ENCODE peak calls at places on chromosomes 11 and 22, in eight cellular contexts. W, G, P, U, I, Z, C and E are unnamed samples.

GRCh38 chr11:32435511-32435946 is at the start of gene WT1:
- DNase-seq in W (peak), G (no peak), P (no peak), U (no peak), I (no peak), Z (no peak), C (peak), E (no peak)

GRCh38 chr11:119897576-119897975 is 168.6 kb upstream of the NECTIN1 start:
- DNase-seq in W (no peak), G (no peak), P (no peak), U (no peak), I (no peak), Z (no peak), C (no peak), E (no peak)

GRCh38 chr22:38873469-38874411 is 1.7 kb upstream of the CBX6 start:
- DNase-seq in W (no peak), G (no peak), P (no peak), U (no peak), I (no peak), Z (no peak), C (no peak), E (peak)

GRCh38 chr11:39541945-39542351 is 1917.5 kb downstream of the LRRC4C start:
- DNase-seq in W (no peak), G (no peak), P (no peak), U (no peak), I (no peak), Z (no peak), C (no peak), E (no peak)

GRCh38 chr11:114846040-114846791 is 167.9 kb downstream of the NXPE2 start:
- DNase-seq in W (peak), G (no peak), P (no peak), U (no peak), I (no peak), Z (no peak), C (no peak), E (no peak)

GRCh38 chr11:69300124-69301032 is 6.4 kb downstream of the MYEOV start:
- DNase-seq in W (peak), G (no peak), P (no peak), U (no peak), I (no peak), Z (peak), C (no peak), E (peak)

GRCh38 chr11:118530180-118530682 is 761 bp upstream of the TMEM25 start:
- DNase-seq in W (no peak), G (no peak), P (no peak), U (no peak), I (no peak), Z (peak), C (no peak), E (no peak)

GRCh38 chr11:129143335-129143734 is 48.8 kb downstream of the ARHGAP32 start:
- DNase-seq in W (peak), G (peak), P (peak), U (peak), I (no peak), Z (peak), C (no peak), E (no peak)

GRCh38 chr11:1730230-1730629 is 20.2 kb downstream of the IFITM10 start:
- DNase-seq in W (no peak), G (no peak), P (no peak), U (no peak), I (peak), Z (no peak), C (no peak), E (no peak)

GRCh38 chr22:45709004-45709739 is 37.5 kb downstream of the ATXN10 start:
- DNase-seq in W (peak), G (no peak), P (no peak), U (no peak), I (no peak), Z (peak), C (no peak), E (no peak)

GRCh38 chr11:86571273-86571948 is 101.0 kb downstream of the ME3 start:
- DNase-seq in W (peak), G (no peak), P (no peak), U (peak), I (no peak), Z (no peak), C (peak), E (no peak)
- TF ChIP-seq CTCF in W (peak), G (no peak), P (peak), U (peak), I (no peak), Z (peak), C (peak), E (peak)

GRCh38 chr11:73759520-73760065 is 1.3 kb downstream of the RAB6A start:
- DNase-seq in W (peak), G (no peak), P (no peak), U (no peak), I (no peak), Z (peak), C (no peak), E (no peak)
- TF ChIP-seq CTCF in W (no peak), G (peak), P (peak), U (no peak), I (no peak), Z (peak), C (peak), E (no peak)

GRCh38 chr22:35334010-35334409 is 34.3 kb downstream of the TOM1 start:
- DNase-seq in W (peak), G (no peak), P (no peak), U (no peak), I (no peak), Z (no peak), C (no peak), E (no peak)

GRCh38 chr22:35341090-35341874 is 39.6 kb upstream of the HMOX1 start:
- DNase-seq in W (no peak), G (no peak), P (no peak), U (no peak), I (no peak), Z (no peak), C (no peak), E (no peak)

GRCh38 chr22:35335468-35335867 is 35.8 kb downstream of the TOM1 start:
- DNase-seq in W (no peak), G (no peak), P (no peak), U (no peak), I (no peak), Z (no peak), C (no peak), E (no peak)

GRCh38 chr22:35335936-35336781 is 36.5 kb downstream of the TOM1 start:
- DNase-seq in W (no peak), G (no peak), P (no peak), U (no peak), I (no peak), Z (no peak), C (no peak), E (no peak)

DNA sequence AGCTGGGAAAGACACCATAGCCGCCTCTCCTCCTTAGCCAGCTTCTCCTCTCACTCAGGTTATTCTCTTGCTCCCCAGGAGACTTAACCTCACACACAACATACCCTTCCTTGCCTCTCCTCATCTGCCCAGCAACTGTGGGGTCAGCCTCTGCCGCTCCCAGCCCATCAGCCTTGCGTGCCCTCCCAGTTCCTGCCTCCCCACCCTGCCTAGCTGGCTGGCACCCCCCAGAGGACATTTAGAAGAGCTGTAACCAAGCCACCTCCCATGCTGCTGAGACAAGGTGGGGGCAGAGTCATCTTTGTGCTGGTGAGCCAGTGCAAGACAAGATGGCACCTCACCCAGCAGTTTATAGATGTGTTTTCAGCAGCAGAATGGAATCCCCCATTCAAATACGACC is 38.2 kb downstream of the TOM1 start:
- DNase-seq in W (peak), G (no peak), P (no peak), U (no peak), I (no peak), Z (no peak), C (no peak), E (no peak)
- TF ChIP-seq CTCF in W (peak), G (no peak), P (peak), U (peak), I (no peak), Z (no peak), C (no peak), E (peak)

DNA sequence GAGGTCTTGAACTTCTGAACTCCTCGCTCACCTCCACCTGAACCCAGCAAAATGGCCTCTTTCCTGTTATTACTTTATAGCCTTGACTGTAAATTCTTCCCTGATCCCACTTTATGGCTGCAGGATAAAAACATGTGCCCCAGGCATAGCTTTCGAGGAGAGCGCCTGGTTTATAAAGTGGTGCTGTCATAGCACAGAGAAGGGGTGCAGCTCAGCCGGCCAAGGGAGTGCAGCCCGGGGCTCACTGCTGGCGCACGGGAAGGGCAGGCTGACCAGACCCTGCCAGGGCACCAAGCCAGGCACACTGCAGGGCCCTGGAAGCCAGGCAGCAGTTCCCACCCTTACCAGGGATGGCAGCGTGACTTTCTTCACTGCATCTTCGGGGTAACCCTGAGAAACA is 50.9 kb downstream of the ISX start:
- DNase-seq in W (no peak), G (no peak), P (no peak), U (no peak), I (no peak), Z (no peak), C (no peak), E (no peak)
- TF ChIP-seq CTCF in W (peak), G (no peak), P (no peak), U (peak), I (no peak), Z (no peak), C (no peak), E (no peak)

GRCh38 chr11:16026849-16027248 is 329.5 kb downstream of the SOX6 start:
- DNase-seq in W (no peak), G (no peak), P (no peak), U (no peak), I (no peak), Z (no peak), C (no peak), E (no peak)

GRCh38 chr11:16034074-16034473 is 322.3 kb downstream of the SOX6 start:
- DNase-seq in W (peak), G (no peak), P (no peak), U (no peak), I (no peak), Z (no peak), C (no peak), E (no peak)

GRCh38 chr11:16028406-16028805 is 327.9 kb downstream of the SOX6 start:
- DNase-seq in W (no peak), G (no peak), P (no peak), U (no peak), I (no peak), Z (no peak), C (no peak), E (no peak)

GRCh38 chr11:16032974-16033373 is 323.4 kb downstream of the SOX6 start:
- DNase-seq in W (no peak), G (no peak), P (no peak), U (no peak), I (no peak), Z (no peak), C (no peak), E (no peak)

DNA sequence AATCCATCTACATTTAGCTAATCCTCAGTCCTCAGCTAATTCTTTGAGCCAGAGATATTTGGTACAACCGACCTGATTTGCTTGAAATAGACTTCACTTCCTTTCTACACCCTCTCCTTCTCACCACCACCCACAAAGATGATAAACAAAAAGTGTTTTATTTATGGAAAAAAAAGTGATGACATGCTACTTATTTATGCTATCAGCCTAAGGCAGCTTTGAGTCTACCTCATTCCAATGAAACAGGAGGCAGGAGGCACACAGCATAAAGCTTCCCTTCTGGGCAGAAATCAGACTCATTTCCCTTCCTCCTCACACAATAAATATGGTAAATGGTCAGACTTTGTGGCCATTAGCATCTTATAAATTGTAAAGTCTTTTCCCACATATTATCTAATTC is 325.7 kb downstream of the SOX6 start:
- DNase-seq in W (no peak), G (no peak), P (no peak), U (no peak), I (no peak), Z (no peak), C (no peak), E (no peak)
- TF ChIP-seq CTCF in W (no peak), G (no peak), P (no peak), U (no peak), I (no peak), Z (no peak), C (no peak), E (no peak)

DNA sequence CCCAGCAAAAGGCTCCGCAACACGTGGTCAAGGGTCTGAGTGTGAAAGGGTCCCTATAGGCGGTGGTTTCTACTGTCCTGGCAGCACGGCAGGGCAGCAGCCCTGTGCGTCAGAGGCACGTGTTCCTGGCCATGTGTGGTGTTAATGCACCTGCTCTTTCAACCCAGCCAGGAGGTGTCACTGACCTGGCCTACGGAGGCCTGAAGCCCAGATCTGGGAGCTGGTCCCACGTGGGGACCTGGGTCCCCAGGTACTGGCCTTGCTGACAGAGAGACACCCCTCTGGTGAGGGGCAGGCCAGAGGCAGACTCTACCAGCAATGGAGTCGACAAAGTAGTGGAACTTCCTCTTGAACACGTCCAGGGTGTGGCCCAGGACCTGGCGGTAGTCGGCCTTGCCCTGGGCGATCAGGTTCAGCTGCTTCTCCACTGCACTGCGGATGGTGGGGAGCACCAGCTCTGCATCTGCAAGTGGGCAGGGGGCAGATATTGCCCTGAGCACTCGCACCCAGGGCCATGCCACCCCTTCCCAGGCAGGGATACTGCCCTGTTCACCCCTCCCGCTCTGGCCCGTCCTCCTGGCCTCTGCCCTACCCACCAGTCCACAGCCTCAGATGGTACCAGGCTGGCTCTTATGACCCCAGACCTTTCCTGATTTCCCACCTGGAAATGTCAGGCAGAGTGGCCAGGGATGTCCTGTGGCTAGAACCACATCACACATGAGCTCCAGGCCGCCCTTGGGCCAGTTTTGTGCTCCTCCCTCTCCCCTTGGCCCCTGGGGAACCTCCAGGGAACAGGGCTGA is 6.8 kb upstream of the PPM1F start:
- DNase-seq in W (peak), G (no peak), P (no peak), U (no peak), I (no peak), Z (no peak), C (no peak), E (no peak)
- TF ChIP-seq CTCF in W (no peak), G (no peak), P (no peak), U (no peak), I (no peak), Z (no peak), C (no peak), E (no peak)

GRCh38 chr11:11155962-11156815 is 196.9 kb downstream of the CSNK2A3 start:
- DNase-seq in W (peak), G (no peak), P (no peak), U (peak), I (no peak), Z (no peak), C (peak), E (no peak)
- TF ChIP-seq CTCF in W (peak), G (peak), P (peak), U (peak), I (peak), Z (peak), C (peak), E (peak)

GRCh38 chr11:127791844-127792243 is 791.3 kb upstream of the KIRREL3 start:
- DNase-seq in W (no peak), G (no peak), P (no peak), U (no peak), I (no peak), Z (no peak), C (no peak), E (no peak)

GRCh38 chr11:127789887-127790286 is 789.3 kb upstream of the KIRREL3 start:
- DNase-seq in W (peak), G (no peak), P (no peak), U (no peak), I (peak), Z (no peak), C (peak), E (no peak)
- TF ChIP-seq CTCF in W (peak), G (no peak), P (peak), U (no peak), I (peak), Z (no peak), C (no peak), E (no peak)

DNA sequence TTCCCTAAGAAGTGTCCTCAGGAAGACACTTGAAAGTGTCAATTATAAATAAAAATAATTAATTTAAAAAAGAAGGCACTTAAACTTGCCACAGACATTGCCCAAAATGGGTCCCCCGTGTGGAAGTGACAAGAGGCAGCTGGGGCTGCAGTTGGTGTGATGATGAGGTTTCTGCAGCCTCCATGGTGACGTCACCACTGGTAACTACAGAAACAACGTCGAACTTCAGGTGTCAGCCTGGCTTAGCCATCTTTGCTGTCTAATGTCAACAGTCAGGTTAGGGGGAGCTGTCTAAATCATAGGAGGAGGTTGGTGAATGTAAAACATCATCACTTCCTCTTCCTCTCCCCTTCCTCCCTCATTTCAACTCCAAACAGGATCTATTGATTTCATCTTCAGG is 328.6 kb downstream of the MN1 start:
- DNase-seq in W (no peak), G (no peak), P (no peak), U (no peak), I (no peak), Z (no peak), C (peak), E (no peak)
- TF ChIP-seq CTCF in W (no peak), G (no peak), P (no peak), U (no peak), I (no peak), Z (no peak), C (no peak), E (no peak)